ENCODE peak calls at places on chromosomes 2 and 18, in five cellular contexts. V is K562, Z is GM12878, R is SK-N-SH, G is HepG2. M is an unnamed sample.
A peak's percentile ranks its signal among the peaks of the same experiment; 100 is the strongest.

GRCh38 chr2:235390108-235390815 is 103.6 kb upstream of the AGAP1 start:
- DNase-seq in R (no peak), V (no peak), G (no peak), Z (peak; percentile 23), M (no peak)

GRCh38 chr18:79397288-79397829 is 1.6 kb downstream of the NFATC1 start:
- DNase-seq in G (no peak), Z (no peak), V (no peak), R (no peak), M (no peak)

GRCh38 chr2:98833172-98833916 is 102.4 kb upstream of the MGAT4A start:
- DNase-seq in R (no peak), G (no peak), V (no peak), Z (no peak), M (no peak)

GRCh38 chr2:8636691-8637636 is 44.9 kb upstream of the ID2 start:
- DNase-seq in G (no peak), V (no peak), R (no peak), Z (no peak), M (no peak)

GRCh38 chr2:9087151-9087681 is 83.7 kb upstream of the MBOAT2 start:
- DNase-seq in V (no peak), G (no peak), R (no peak), Z (no peak), M (no peak)

GRCh38 chr2:197777823-197778407 is 7.2 kb downstream of the BOLL start:
- DNase-seq in V (peak; percentile 13), R (peak; percentile 30), Z (peak; percentile 12), G (peak; percentile 28), M (no peak)

GRCh38 chr2:188808921-188809320 is 165.3 kb upstream of the COL3A1 start:
- DNase-seq in V (no peak), G (no peak), Z (no peak), R (no peak), M (no peak)

GRCh38 chr2:225282858-225283693 is 116.4 kb upstream of the NYAP2 start:
- DNase-seq in G (peak; percentile 16), Z (no peak), R (peak; percentile 33), V (peak; percentile 8), M (peak; percentile 40)

GRCh38 chr2:24809316-24810007 is 16.2 kb downstream of the CENPO start:
- DNase-seq in G (peak; percentile 49), R (no peak), V (no peak), Z (no peak), M (no peak)

GRCh38 chr2:176516051-176516601 is 246.9 kb downstream of the MTX2 start:
- DNase-seq in G (no peak), R (no peak), Z (no peak), V (no peak), M (no peak)

GRCh38 chr2:134668821-134669220 is 50.0 kb downstream of the TMEM163 start:
- DNase-seq in G (no peak), R (no peak), Z (no peak), V (no peak), M (no peak)

GRCh38 chr2:200617089-200618050 is 31.6 kb downstream of the AOX1 start:
- DNase-seq in G (no peak), R (no peak), Z (no peak), V (no peak), M (no peak)

GRCh38 chr2:167264380-167264779 is 376.1 kb downstream of the XIRP2 start:
- DNase-seq in Z (no peak), V (no peak), G (peak; percentile 3), R (peak; percentile 17), M (no peak)

GRCh38 chr2:196739031-196739430 is 60.5 kb downstream of the GTF3C3 start:
- DNase-seq in G (no peak), Z (no peak), R (no peak), V (no peak), M (no peak)

GRCh38 chr2:201852878-201853415 is 46.6 kb downstream of the CDK15 start:
- DNase-seq in R (no peak), Z (no peak), V (no peak), G (peak; percentile 13), M (no peak)

GRCh38 chr2:112713926-112714325 is 6.9 kb upstream of the NT5DC4 start:
- DNase-seq in Z (no peak), V (no peak), R (no peak), G (no peak), M (no peak)

GRCh38 chr2:336360-336759 is 48.5 kb upstream of the ALKAL2 start:
- DNase-seq in Z (no peak), V (no peak), G (no peak), R (no peak), M (no peak)

GRCh38 chr2:212958757-212959295 is 192.6 kb downstream of the IKZF2 start:
- DNase-seq in Z (no peak), G (no peak), V (no peak), R (no peak), M (no peak)

GRCh38 chr2:229810786-229811185 is 96.4 kb upstream of the DNER start:
- DNase-seq in V (no peak), R (no peak), Z (no peak), G (no peak), M (no peak)

GRCh38 chr18:13173573-13173972 is 45.0 kb upstream of the LDLRAD4 start:
- DNase-seq in G (no peak), Z (no peak), R (no peak), V (no peak), M (no peak)

GRCh38 chr2:240368746-240369724 is 66.4 kb upstream of the GPC1 start:
- DNase-seq in V (no peak), Z (no peak), G (no peak), R (peak; percentile 62), M (no peak)

GRCh38 chr2:228731517-228731916 is 539.6 kb downstream of the PID1 start:
- DNase-seq in R (no peak), Z (no peak), V (no peak), G (no peak), M (no peak)

GRCh38 chr2:240601831-240602160 is 15.3 kb downstream of the CAPN10 start:
- DNase-seq in R (no peak), Z (no peak), V (no peak), G (no peak), M (no peak)

GRCh38 chr18:79988925-79989361 is 580 bp upstream of the TXNL4A start:
- DNase-seq in R (no peak), V (no peak), G (no peak), Z (no peak), M (peak; percentile 16)

GRCh38 chr2:242085941-242086621 is 216.6 kb downstream of the RTP5 start:
- DNase-seq in R (no peak), Z (peak; percentile 48), G (peak; percentile 82), V (no peak), M (no peak)

GRCh38 chr18:50507120-50507590 is 52.7 kb upstream of the MAPK4 start:
- DNase-seq in R (peak; percentile 61), Z (no peak), V (peak; percentile 49), G (peak; percentile 13), M (peak; percentile 47)

GRCh38 chr2:202444000-202444399 is 67.9 kb downstream of the BMPR2 start:
- DNase-seq in V (no peak), R (no peak), G (no peak), Z (no peak), M (no peak)

GRCh38 chr2:76197842-76198448 is 487.2 kb upstream of the GCFC2 start:
- DNase-seq in Z (peak; percentile 20), G (peak; percentile 72), R (no peak), V (peak; percentile 11), M (peak; percentile 36)

GRCh38 chr2:2763351-2763997 is 432.4 kb upstream of the MYT1L start:
- DNase-seq in R (peak; percentile 47), G (no peak), Z (no peak), V (no peak), M (no peak)

GRCh38 chr2:236691799-236692167 is 122.2 kb downstream of the ACKR3 start:
- DNase-seq in V (no peak), R (no peak), Z (no peak), G (no peak), M (no peak)

DNA sequence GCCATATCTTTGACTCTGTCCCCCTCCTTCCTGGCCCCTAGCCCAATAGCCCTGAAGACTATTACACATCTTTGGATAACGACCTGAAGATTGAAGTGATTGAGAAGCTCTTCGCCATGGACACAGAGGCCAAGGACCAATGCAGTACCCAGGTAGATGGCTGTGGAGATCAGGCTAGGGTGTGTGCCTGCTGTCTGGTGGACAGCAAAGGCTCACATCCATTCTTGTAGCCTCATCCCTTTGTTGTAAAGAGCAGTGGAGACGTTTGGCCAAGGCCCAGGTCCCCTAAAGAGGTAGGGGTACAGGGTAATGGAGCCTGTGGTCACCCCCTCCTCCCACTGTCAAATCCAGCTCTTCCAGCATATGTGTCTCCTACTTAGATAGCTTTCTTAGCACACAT is 81.4 kb downstream of the EPAS1 start:
- DNase-seq in Z (no peak), G (no peak), R (no peak), V (no peak), M (no peak)
- TF ChIP-seq FOXM1 in Z (no peak), G (no peak), R (no peak), V (no peak), M (no peak)

GRCh38 chr2:95388091-95388692 is 14.3 kb upstream of the FAHD2A start:
- DNase-seq in R (no peak), Z (no peak), V (no peak), G (no peak), M (no peak)
- TF ChIP-seq FOXM1 in R (no peak), Z (no peak), V (no peak), G (no peak), M (no peak)

GRCh38 chr2:110120171-110121051 is 4.8 kb upstream of the MALL start:
- DNase-seq in V (no peak), G (no peak), Z (no peak), R (no peak), M (no peak)
- TF ChIP-seq FOXM1 in V (no peak), G (no peak), Z (no peak), R (no peak), M (no peak)

DNA sequence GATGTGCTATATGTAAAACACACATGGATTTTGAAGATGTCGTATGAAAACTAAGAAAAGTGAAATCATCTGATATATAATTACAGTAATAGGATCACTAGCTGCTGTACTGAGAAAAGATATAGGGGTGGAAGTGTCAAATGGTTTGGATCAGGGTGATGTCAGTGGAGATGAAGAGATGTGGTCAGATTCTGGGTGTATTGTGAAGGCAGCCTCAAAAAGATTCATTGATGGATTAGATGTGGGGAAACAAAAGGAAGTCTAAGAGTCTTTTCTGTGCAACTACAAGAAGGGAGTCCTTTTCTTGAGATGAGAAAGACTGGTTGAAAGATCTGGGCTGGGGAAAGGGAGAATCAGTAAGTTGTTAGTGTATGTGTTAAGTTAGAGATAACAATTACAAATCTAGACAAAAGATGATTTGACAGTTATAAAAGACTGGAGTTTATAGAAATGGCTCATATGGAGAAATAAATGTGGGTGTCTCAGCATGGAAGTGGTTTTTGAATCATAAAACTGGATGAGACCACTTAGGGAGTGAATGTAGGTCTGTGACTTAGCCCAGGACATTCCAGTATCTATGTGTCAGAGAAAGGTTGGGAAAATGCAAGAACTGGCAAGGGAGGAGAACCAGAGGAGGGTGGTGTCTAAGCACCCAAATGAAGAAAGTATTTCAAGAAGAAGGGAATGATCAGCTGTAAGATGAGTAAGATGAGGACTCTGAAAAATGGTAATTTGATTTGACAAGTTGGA is 347.4 kb downstream of the PARD3B start:
- DNase-seq in G (no peak), R (no peak), V (no peak), Z (no peak), M (no peak)
- TF ChIP-seq FOXM1 in G (no peak), R (no peak), V (no peak), Z (no peak), M (no peak)

M was measured in HEK293T.